ENCODE peak calls at places on chromosomes 7 and 10, in nine cellular contexts. T is GM23248, A is astrocyte, Y is IMR-90, U is PC-9, O is neural progenitor cell, S is OCI-LY7, Q is H1, V is HCT116. E is an unnamed sample. For H3K9me3 and H4K20me1, the result is how much of the 10 kb centered on the place peaks cover.

GRCh38 chr10:78333362-78334143 is 299.9 kb downstream of the RPS24 start:
- DNase-seq in T (no peak), A (no peak), Y (no peak), U (no peak), O (no peak), S (no peak), Q (no peak), V (no peak), E (no peak)

GRCh38 chr10:13842119-13842518 is 255.4 kb downstream of the PRPF18 start:
- DNase-seq in T (no peak), A (no peak), Y (no peak), U (no peak), O (no peak), S (no peak), Q (no peak), V (no peak), E (no peak)

GRCh38 chr10:71696635-71697326 is 22.8 kb downstream of the C10orf105 start:
- DNase-seq in T (peak), A (no peak), Y (no peak), U (peak), O (peak), S (peak), Q (peak), V (no peak), E (peak)

GRCh38 chr10:34815174-34816066 is at the start of gene PARD3:
- DNase-seq in T (peak), A (no peak), Y (peak), U (peak), O (peak), S (no peak), Q (peak), V (no peak), E (peak)

GRCh38 chr7:114924066-114924712 is 2.3 kb downstream of the MDFIC start:
- DNase-seq in T (peak), A (no peak), Y (no peak), U (no peak), O (no peak), S (no peak), Q (no peak), V (no peak), E (no peak)

GRCh38 chr7:12220321-12221046 is 9.4 kb downstream of the TMEM106B start:
- DNase-seq in T (no peak), A (no peak), Y (no peak), U (no peak), O (no peak), S (no peak), Q (no peak), V (no peak), E (peak)

GRCh38 chr7:117990834-117991233 is 117.6 kb upstream of the CTTNBP2 start:
- DNase-seq in T (no peak), A (no peak), Y (no peak), U (no peak), O (no peak), S (no peak), Q (no peak), V (no peak), E (no peak)

GRCh38 chr7:20064974-20065862 is 152.0 kb downstream of the MACC1 start:
- DNase-seq in T (peak), A (peak), Y (peak), U (peak), O (no peak), S (peak), Q (no peak), V (peak), E (peak)

GRCh38 chr10:7193369-7193768 is 217.5 kb downstream of the SFMBT2 start:
- DNase-seq in T (no peak), A (no peak), Y (no peak), U (no peak), O (no peak), S (no peak), Q (no peak), V (no peak), E (no peak)

GRCh38 chr7:98976396-98977185 is 98.3 kb downstream of the TRRAP start:
- DNase-seq in T (no peak), A (no peak), Y (no peak), U (no peak), O (no peak), S (no peak), Q (no peak), V (no peak), E (no peak)

GRCh38 chr10:77004917-77005564 is 632.6 kb downstream of the KCNMA1 start:
- DNase-seq in T (peak), A (peak), Y (peak), U (peak), O (peak), S (peak), Q (peak), V (peak), E (peak)

GRCh38 chr10:133614830-133615580 is 11.6 kb downstream of the FRG2B start:
- DNase-seq in T (no peak), A (no peak), Y (no peak), U (no peak), O (no peak), S (no peak), Q (no peak), V (no peak), E (no peak)
- H3K9me3 ChIP-seq in T (under half), A (under half), Y (under half), U (under half), O (under half), S (under half), Q (half or more), V (under half), E (under half)

DNA sequence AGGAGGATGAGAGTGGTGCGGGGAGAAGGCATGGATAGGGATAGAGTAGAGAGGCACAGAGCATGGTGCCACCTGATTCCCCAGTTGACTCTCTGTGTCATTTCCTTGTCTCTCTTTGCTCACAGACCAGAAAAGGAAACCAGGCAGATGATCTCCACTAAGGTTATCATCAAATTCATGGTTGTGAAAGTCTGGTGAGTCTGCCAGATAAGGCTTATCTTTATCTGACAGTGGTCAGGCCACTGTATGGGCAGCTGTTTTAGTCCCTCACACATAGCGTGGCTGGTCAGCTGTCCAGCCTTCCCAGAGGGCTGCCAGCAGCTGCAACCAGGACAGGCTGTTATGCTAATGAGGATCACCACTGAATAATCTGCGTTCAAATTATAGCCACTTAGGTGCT is 99.0 kb downstream of the ADRA2A start:
- DNase-seq in T (no peak), A (no peak), Y (no peak), U (no peak), O (no peak), S (no peak), Q (no peak), V (no peak), E (no peak)
- H2AFZ ChIP-seq in T (no peak), A (no peak), Y (no peak), U (no peak), O (no peak), S (no peak), Q (peak), V (no peak), E (no peak)

GRCh38 chr7:5597772-5598171 is 174.1 kb upstream of the TNRC18 start:
- DNase-seq in T (peak), A (peak), Y (no peak), U (no peak), O (peak), S (no peak), Q (no peak), V (no peak), E (peak)

GRCh38 chr7:5599543-5600200 is 176.0 kb upstream of the TNRC18 start:
- DNase-seq in T (no peak), A (no peak), Y (no peak), U (no peak), O (no peak), S (no peak), Q (no peak), V (no peak), E (no peak)

GRCh38 chr7:5596896-5597246 is 173.2 kb upstream of the TNRC18 start:
- DNase-seq in T (peak), A (no peak), Y (no peak), U (no peak), O (no peak), S (no peak), Q (no peak), V (no peak), E (no peak)

GRCh38 chr7:5598769-5599371 is 175.2 kb upstream of the TNRC18 start:
- DNase-seq in T (peak), A (no peak), Y (no peak), U (peak), O (peak), S (no peak), Q (peak), V (no peak), E (peak)

GRCh38 chr7:5598261-5598761 is 174.7 kb upstream of the TNRC18 start:
- DNase-seq in T (peak), A (peak), Y (no peak), U (no peak), O (peak), S (no peak), Q (no peak), V (no peak), E (no peak)
- H4K20me1 ChIP-seq in T (under half), A (half or more), Y (half or more), U (under half), O (half or more), S (under half), Q (under half), V (under half), E (under half)

GRCh38 chr7:157514306-157514705 is 177.5 kb downstream of the DNAJB6 start:
- DNase-seq in T (no peak), A (no peak), Y (no peak), U (no peak), O (no peak), S (no peak), Q (no peak), V (no peak), E (no peak)

GRCh38 chr7:157515342-157516041 is 178.7 kb downstream of the DNAJB6 start:
- DNase-seq in T (no peak), A (no peak), Y (no peak), U (no peak), O (peak), S (no peak), Q (no peak), V (no peak), E (no peak)

GRCh38 chr7:157513682-157514081 is 176.9 kb downstream of the DNAJB6 start:
- DNase-seq in T (no peak), A (no peak), Y (no peak), U (no peak), O (no peak), S (no peak), Q (no peak), V (no peak), E (no peak)

GRCh38 chr7:157513162-157513621 is 176.4 kb downstream of the DNAJB6 start:
- DNase-seq in T (no peak), A (no peak), Y (no peak), U (no peak), O (no peak), S (no peak), Q (no peak), V (no peak), E (no peak)

DNA sequence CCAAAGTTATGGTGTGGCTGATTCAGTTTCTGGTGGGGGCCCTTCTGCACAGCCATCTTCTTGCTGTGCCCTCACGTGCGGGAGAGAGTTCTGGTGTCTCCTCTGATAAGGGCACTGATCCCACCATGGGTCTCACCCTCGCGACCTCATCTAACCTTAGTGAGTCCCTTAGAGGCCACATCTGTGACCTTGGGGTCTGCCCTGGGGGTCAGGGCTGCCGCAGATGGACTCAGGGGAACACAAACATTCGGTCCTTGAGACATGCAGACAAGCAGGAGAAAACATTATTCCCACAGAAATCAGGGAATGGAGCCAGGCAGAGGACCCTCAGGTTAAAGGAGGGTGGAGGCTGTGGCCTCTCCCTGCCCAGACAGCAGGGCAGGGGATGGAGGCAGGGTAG is 177.9 kb downstream of the DNAJB6 start:
- DNase-seq in T (no peak), A (no peak), Y (no peak), U (no peak), O (no peak), S (no peak), Q (no peak), V (no peak), E (no peak)
- H3K9me3 ChIP-seq in T (under half), A (under half), Y (under half), U (under half), O (under half), S (under half), Q (under half), V (under half), E (under half)